ENCODE peak calls at places on chromosomes 6 and 20, in ten cellular contexts. U, I, T, G, Q, F, K, D, N and A are unnamed samples.

GRCh38 chr6:31712296-31712695 is 2.9 kb upstream of the LY6G6D start:
- DNase-seq in U (no peak), I (no peak), T (no peak), G (no peak), Q (no peak), F (no peak), K (no peak), D (no peak), N (no peak), A (no peak)

GRCh38 chr6:161941565-161941964 is 667.7 kb upstream of the AGPAT4 start:
- DNase-seq in U (no peak), I (no peak), T (no peak), G (no peak), Q (no peak), F (no peak), K (no peak), D (no peak), N (no peak), A (no peak)

GRCh38 chr6:151616091-151616513 is 122.3 kb downstream of the CCDC170 start:
- DNase-seq in U (no peak), I (no peak), T (no peak), G (no peak), Q (no peak), F (no peak), K (no peak), D (no peak), N (no peak), A (no peak)

GRCh38 chr6:91299544-91300491 is 712.9 kb upstream of the MAP3K7 start:
- DNase-seq in U (no peak), I (no peak), T (peak), G (no peak), Q (peak), F (no peak), K (no peak), D (no peak), N (peak), A (no peak)

GRCh38 chr6:157556671-157557430 is 175.9 kb downstream of the ZDHHC14 start:
- DNase-seq in U (no peak), I (no peak), T (no peak), G (no peak), Q (no peak), F (no peak), K (peak), D (no peak), N (no peak), A (no peak)

GRCh38 chr6:127690092-127690491 is 113.1 kb downstream of the C6orf58 start:
- DNase-seq in U (peak), I (no peak), T (peak), G (peak), Q (no peak), F (no peak), K (no peak), D (peak), N (peak), A (no peak)

GRCh38 chr6:3273707-3274521 is 15.2 kb downstream of the PSMG4 start:
- DNase-seq in U (no peak), I (no peak), T (no peak), G (no peak), Q (no peak), F (no peak), K (no peak), D (no peak), N (no peak), A (no peak)

GRCh38 chr6:44177691-44178423 is 19.2 kb downstream of the CAPN11 start:
- DNase-seq in U (no peak), I (no peak), T (peak), G (no peak), Q (no peak), F (no peak), K (no peak), D (peak), N (peak), A (no peak)

GRCh38 chr6:166595061-166595780 is 8.7 kb upstream of the RAMACL start:
- DNase-seq in U (no peak), I (no peak), T (peak), G (no peak), Q (no peak), F (no peak), K (no peak), D (peak), N (peak), A (no peak)

GRCh38 chr6:25223421-25224052 is 55.6 kb upstream of the CARMIL1 start:
- DNase-seq in U (peak), I (peak), T (peak), G (peak), Q (peak), F (peak), K (peak), D (no peak), N (peak), A (peak)

GRCh38 chr6:49826743-49827406 is 39.5 kb downstream of the CRISP1 start:
- DNase-seq in U (no peak), I (no peak), T (no peak), G (no peak), Q (no peak), F (no peak), K (no peak), D (no peak), N (no peak), A (no peak)

GRCh38 chr20:47706345-47706744 is 78.9 kb downstream of the SULF2 start:
- DNase-seq in U (no peak), I (no peak), T (no peak), G (no peak), Q (no peak), F (no peak), K (no peak), D (no peak), N (no peak), A (no peak)

GRCh38 chr20:51811040-51811351 is 8.7 kb upstream of the SALL4 start:
- DNase-seq in U (no peak), I (no peak), T (peak), G (no peak), Q (no peak), F (no peak), K (no peak), D (no peak), N (no peak), A (no peak)

GRCh38 chr6:101765281-101765680 is 371.8 kb downstream of the GRIK2 start:
- DNase-seq in U (no peak), I (no peak), T (no peak), G (no peak), Q (no peak), F (no peak), K (no peak), D (no peak), N (no peak), A (no peak)

GRCh38 chr20:63172726-63173125 is 43.2 kb downstream of the YTHDF1 start:
- DNase-seq in U (peak), I (no peak), T (no peak), G (no peak), Q (peak), F (no peak), K (no peak), D (no peak), N (no peak), A (no peak)

GRCh38 chr6:6810727-6811126 is 222.2 kb downstream of the LY86 start:
- DNase-seq in U (no peak), I (no peak), T (no peak), G (no peak), Q (no peak), F (no peak), K (no peak), D (no peak), N (no peak), A (peak)

GRCh38 chr20:46063652-46064054 is 26.1 kb downstream of the NCOA5 start:
- DNase-seq in U (no peak), I (no peak), T (no peak), G (no peak), Q (no peak), F (no peak), K (no peak), D (no peak), N (no peak), A (peak)

GRCh38 chr6:111559193-111560097 is 46.2 kb downstream of the TRAF3IP2 start:
- DNase-seq in U (no peak), I (no peak), T (no peak), G (no peak), Q (no peak), F (no peak), K (no peak), D (peak), N (no peak), A (no peak)

GRCh38 chr6:89350281-89351037 is 2.1 kb downstream of the UBE2J1 start:
- DNase-seq in U (peak), I (no peak), T (no peak), G (no peak), Q (no peak), F (no peak), K (no peak), D (no peak), N (peak), A (no peak)

GRCh38 chr20:17520583-17520982 is 10.6 kb downstream of the BFSP1 start:
- DNase-seq in U (no peak), I (no peak), T (no peak), G (no peak), Q (no peak), F (no peak), K (no peak), D (no peak), N (no peak), A (no peak)

GRCh38 chr6:104958720-104959452 is 2.0 kb downstream of the LIN28B start:
- DNase-seq in U (peak), I (no peak), T (no peak), G (peak), Q (no peak), F (no peak), K (no peak), D (no peak), N (no peak), A (no peak)

GRCh38 chr6:104959453-104959858 is 2.5 kb downstream of the LIN28B start:
- DNase-seq in U (peak), I (no peak), T (no peak), G (no peak), Q (no peak), F (no peak), K (no peak), D (no peak), N (no peak), A (no peak)

GRCh38 chr6:104956663-104957294 is at the start of gene LIN28B:
- DNase-seq in U (peak), I (no peak), T (no peak), G (peak), Q (no peak), F (no peak), K (no peak), D (no peak), N (no peak), A (no peak)

GRCh38 chr6:104957301-104958177 is 632 bp downstream of the LIN28B start:
- DNase-seq in U (peak), I (peak), T (no peak), G (peak), Q (peak), F (no peak), K (no peak), D (no peak), N (no peak), A (no peak)

GRCh38 chr6:104958178-104958520 is 1.2 kb downstream of the LIN28B start:
- DNase-seq in U (peak), I (no peak), T (no peak), G (no peak), Q (no peak), F (no peak), K (no peak), D (no peak), N (no peak), A (no peak)
- TF ChIP-seq CTCF in U (no peak), I (no peak), T (no peak), G (no peak), Q (no peak), F (no peak), K (no peak), D (no peak), N (no peak), A (no peak)

GRCh38 chr6:47162793-47163192 is 120.7 kb upstream of the ADGRF1 start:
- DNase-seq in U (peak), I (no peak), T (no peak), G (no peak), Q (no peak), F (no peak), K (no peak), D (no peak), N (no peak), A (no peak)

GRCh38 chr6:47159763-47160162 is 117.6 kb upstream of the ADGRF1 start:
- DNase-seq in U (peak), I (no peak), T (no peak), G (no peak), Q (no peak), F (no peak), K (no peak), D (no peak), N (no peak), A (no peak)

GRCh38 chr6:47161176-47161687 is 119.1 kb upstream of the ADGRF1 start:
- DNase-seq in U (peak), I (no peak), T (no peak), G (no peak), Q (no peak), F (no peak), K (no peak), D (no peak), N (peak), A (no peak)

GRCh38 chr6:47162231-47162630 is 120.1 kb upstream of the ADGRF1 start:
- DNase-seq in U (no peak), I (no peak), T (no peak), G (no peak), Q (no peak), F (no peak), K (no peak), D (no peak), N (no peak), A (no peak)

DNA sequence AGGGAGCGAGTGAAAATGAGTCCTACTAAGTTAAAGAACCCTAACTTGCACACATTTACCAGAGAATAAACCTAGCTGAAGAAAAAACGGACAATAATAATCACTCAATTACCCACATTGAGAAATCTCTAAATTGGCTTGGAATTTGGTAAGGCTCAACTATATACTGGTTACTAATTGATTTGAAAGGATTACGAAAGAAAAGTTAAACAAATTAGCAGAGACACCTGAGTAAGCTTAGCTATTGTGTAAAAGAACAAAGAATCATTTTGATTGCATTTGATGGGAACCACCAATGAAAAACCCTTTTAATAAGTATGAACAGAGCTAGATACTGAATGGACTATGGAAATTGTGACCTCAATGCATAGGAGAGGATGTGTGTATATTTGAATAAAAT is 118.6 kb upstream of the ADGRF1 start:
- DNase-seq in U (no peak), I (no peak), T (no peak), G (no peak), Q (no peak), F (no peak), K (no peak), D (no peak), N (no peak), A (no peak)
- TF ChIP-seq CTCF in U (no peak), I (no peak), T (no peak), G (no peak), Q (no peak), F (no peak), K (no peak), D (no peak), N (no peak), A (no peak)

DNA sequence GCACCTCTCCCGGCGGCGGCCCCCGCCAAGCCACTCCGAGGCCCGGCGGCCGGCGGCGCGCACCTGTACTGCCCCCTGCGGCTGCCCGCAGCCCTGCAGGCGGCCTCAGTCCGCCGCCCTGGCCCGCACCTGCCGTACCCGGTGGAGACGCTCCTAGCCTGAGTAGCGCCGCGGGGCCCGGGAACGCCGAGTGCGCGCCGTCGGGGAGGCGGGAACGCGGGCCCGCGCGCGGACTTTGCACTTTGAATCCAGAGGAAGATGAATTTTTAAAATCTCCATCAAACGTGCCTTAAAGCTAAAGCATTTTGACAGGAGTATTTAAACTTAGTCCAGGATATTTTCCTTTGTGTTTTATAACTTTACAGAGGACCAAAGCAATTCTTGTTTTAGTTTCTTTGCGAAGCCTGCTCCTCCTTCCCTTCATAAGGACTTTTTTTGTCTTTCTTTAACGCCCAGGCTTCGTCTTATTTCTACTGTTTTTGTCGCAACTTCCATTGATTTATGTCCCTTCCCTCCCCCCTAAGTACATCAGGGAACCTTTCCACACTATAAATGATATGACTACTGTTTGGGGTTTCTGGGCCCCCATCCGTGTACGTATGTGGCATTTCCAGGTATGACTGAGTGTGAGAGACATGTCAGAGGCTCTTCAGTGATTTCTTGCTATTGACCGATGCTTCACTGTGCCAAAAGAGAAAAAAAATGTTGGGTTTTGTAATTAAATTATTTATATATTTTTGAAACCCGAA is 2.0 kb downstream of the FOXQ1 start:
- DNase-seq in U (peak), I (peak), T (no peak), G (peak), Q (peak), F (peak), K (peak), D (no peak), N (no peak), A (peak)
- TF ChIP-seq CTCF in U (no peak), I (peak), T (peak), G (peak), Q (peak), F (peak), K (peak), D (peak), N (peak), A (peak)

DNA sequence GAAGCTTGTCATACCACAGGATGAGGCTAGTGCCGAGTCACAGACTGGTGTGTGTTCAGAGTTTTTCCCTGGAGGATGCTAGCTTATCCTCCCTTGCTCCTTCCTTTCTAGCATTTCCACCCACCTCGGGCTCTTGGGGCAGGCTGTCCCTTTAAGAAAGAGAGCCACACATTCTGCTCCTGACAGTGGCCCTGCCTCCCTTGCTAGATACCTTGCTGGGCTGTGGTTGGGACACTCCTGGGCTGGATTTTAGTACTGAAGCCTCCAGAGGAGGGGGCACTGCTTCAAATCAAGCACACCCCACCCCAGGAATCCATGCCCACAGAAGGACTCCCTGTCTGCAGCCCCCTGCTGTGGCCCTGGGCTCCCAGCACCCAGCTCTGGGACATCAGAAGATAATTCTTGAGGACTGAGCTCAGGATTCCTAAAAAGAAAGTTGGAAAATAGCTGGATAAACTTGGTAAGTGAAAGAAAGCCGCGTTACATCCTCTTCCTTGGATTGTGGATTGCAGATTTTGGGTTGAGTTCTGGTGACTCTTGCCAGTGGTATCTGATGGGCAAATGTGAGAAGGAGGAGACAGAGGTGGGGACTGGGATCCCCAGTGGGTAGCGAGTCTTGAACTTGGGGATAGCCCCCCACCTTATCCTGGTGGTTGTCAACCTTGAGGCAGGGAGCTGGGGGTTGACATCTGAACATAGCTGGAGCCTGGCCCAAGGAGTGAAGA is 29.0 kb downstream of the DAAM2 start:
- DNase-seq in U (no peak), I (no peak), T (no peak), G (no peak), Q (no peak), F (no peak), K (no peak), D (no peak), N (no peak), A (no peak)
- TF ChIP-seq CTCF in U (no peak), I (no peak), T (no peak), G (peak), Q (no peak), F (no peak), K (no peak), D (no peak), N (no peak), A (no peak)

GRCh38 chr6:41372526-41373366 is 37.3 kb downstream of the NCR2 start:
- DNase-seq in U (no peak), I (peak), T (no peak), G (peak), Q (peak), F (peak), K (no peak), D (no peak), N (peak), A (peak)

GRCh38 chr6:41374618-41375590 is 39.5 kb downstream of the NCR2 start:
- DNase-seq in U (no peak), I (peak), T (no peak), G (peak), Q (peak), F (peak), K (no peak), D (no peak), N (no peak), A (no peak)

GRCh38 chr6:41375598-41376151 is 40.3 kb downstream of the NCR2 start:
- DNase-seq in U (no peak), I (peak), T (no peak), G (peak), Q (peak), F (no peak), K (no peak), D (no peak), N (no peak), A (no peak)

GRCh38 chr6:41373367-41373918 is 38.0 kb downstream of the NCR2 start:
- DNase-seq in U (no peak), I (no peak), T (no peak), G (no peak), Q (no peak), F (no peak), K (no peak), D (no peak), N (peak), A (no peak)

DNA sequence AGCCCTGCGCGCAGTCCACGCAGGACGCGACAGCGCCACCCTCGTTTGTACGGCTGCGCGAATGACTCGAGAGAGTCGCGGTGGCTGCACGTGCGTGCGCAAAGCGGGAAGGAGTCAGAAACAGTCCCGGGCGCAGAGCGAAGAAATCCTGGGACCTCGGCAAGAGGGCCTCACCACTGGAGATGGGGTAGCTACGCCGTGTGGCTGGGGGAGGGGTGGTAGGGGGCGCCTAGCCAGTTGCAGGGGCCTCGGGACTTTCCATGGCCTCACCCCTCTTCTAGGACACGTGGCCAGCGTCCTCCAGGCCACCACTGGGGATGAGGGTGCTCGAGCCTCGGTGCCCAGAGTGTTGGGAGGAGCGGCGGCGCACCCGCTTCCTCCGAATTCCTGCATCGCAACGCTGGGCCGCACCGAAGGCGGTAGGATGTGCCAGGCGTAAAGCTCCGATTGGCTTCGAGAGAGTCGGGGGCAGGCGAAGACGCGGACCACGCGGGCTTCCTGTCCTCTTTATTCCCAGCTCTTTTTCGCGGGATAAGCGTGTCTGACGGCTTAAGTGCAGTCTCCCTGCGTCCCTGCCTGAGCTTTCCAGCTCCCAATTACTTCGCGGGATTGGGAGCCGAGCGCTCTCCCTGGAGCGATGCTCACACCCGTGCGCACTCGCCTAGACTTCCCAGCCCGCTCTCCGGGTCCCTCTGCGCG is 38.7 kb downstream of the NCR2 start:
- DNase-seq in U (no peak), I (peak), T (no peak), G (peak), Q (peak), F (no peak), K (no peak), D (no peak), N (peak), A (peak)
- TF ChIP-seq CTCF in U (no peak), I (no peak), T (no peak), G (no peak), Q (no peak), F (no peak), K (no peak), D (no peak), N (no peak), A (no peak)